ENCODE peak calls at places on chromosome 6, in four cellular contexts. H is astrocyte of the spinal cord; N is posterior cingulate gyrus; E is activated naive CD4-positive, alpha-beta T cell. A is an unnamed sample.

GRCh38 chr6:133705731-133706130 is 183.2 kb upstream of the TCF21 start:
- DNase-seq in H (peak), N (no peak), E (no peak), A (peak)

GRCh38 chr6:10598084-10598960 is 77.2 kb downstream of the GCNT2 start:
- DNase-seq in H (no peak), N (no peak), E (no peak), A (no peak)

GRCh38 chr6:33126101-33126714 is 50.4 kb downstream of the HLA-DPB1 start:
- DNase-seq in H (peak), N (peak), E (peak), A (peak)

GRCh38 chr6:44001318-44001868 is 125.9 kb downstream of the MRPL14 start:
- DNase-seq in H (no peak), N (peak), E (no peak), A (no peak)

GRCh38 chr6:51166914-51167313 is 348.2 kb downstream of the TFAP2B start:
- DNase-seq in H (no peak), N (no peak), E (no peak), A (no peak)

GRCh38 chr6:130843575-130844320 is 16.5 kb downstream of the SMLR1 start:
- DNase-seq in H (peak), N (no peak), E (no peak), A (peak)

GRCh38 chr6:148179786-148180185 is 162.9 kb upstream of the SASH1 start:
- DNase-seq in H (peak), N (no peak), E (no peak), A (peak)

GRCh38 chr6:90478278-90478677 is 108.6 kb downstream of the MAP3K7 start:
- DNase-seq in H (no peak), N (no peak), E (no peak), A (no peak)

GRCh38 chr6:160253242-160253641 is 5.4 kb downstream of the SLC22A2 start:
- DNase-seq in H (no peak), N (no peak), E (no peak), A (no peak)

GRCh38 chr6:41634657-41635056 is 3.6 kb upstream of the MDFI start:
- DNase-seq in H (peak), N (peak), E (no peak), A (no peak)

GRCh38 chr6:20212392-20213111 is at the start of gene MBOAT1:
- DNase-seq in H (peak), N (peak), E (peak), A (peak)

GRCh38 chr6:1516742-1517520 is 92.8 kb upstream of the FOXC1 start:
- DNase-seq in H (no peak), N (peak), E (no peak), A (no peak)

GRCh38 chr6:46005254-46005653 is 10.4 kb downstream of the CLIC5 start:
- DNase-seq in H (no peak), N (no peak), E (no peak), A (no peak)

GRCh38 chr6:78377056-78377455 is 490.3 kb upstream of the IRAK1BP1 start:
- DNase-seq in H (no peak), N (no peak), E (no peak), A (no peak)

GRCh38 chr6:118776607-118777549 is 117.1 kb upstream of the ASF1A start:
- DNase-seq in H (peak), N (no peak), E (peak), A (peak)

GRCh38 chr6:75504902-75505233 is 11.3 kb upstream of the FILIP1 start:
- DNase-seq in H (no peak), N (no peak), E (no peak), A (no peak)

GRCh38 chr6:85385636-85386315 is 64.1 kb upstream of the NT5E start:
- DNase-seq in H (no peak), N (no peak), E (no peak), A (no peak)

GRCh38 chr6:130152908-130153510 is 69.7 kb downstream of the SAMD3 start:
- DNase-seq in H (no peak), N (no peak), E (no peak), A (no peak)

GRCh38 chr6:63456734-63457133 is 115.5 kb upstream of the LOC128125822 start:
- DNase-seq in H (no peak), N (no peak), E (no peak), A (no peak)

GRCh38 chr6:16511723-16512584 is 249.3 kb downstream of the ATXN1 start:
- DNase-seq in H (no peak), N (no peak), E (no peak), A (no peak)

A was measured in A172.